ENCODE peak calls at places on chromosomes 12 and 14, in eight cellular contexts. F is fibroblast of lung; J is CD8-positive, alpha-beta T cell; M is cardiac muscle cell; X is vagina; Q is SJSA1; G is right cardiac atrium; U is IMR-90. O is an unnamed sample. For H3K9me3, the result is how much of the 10 kb centered on the place peaks cover.

GRCh38 chr12:54455760-54456469 is 17.5 kb downstream of the GTSF1 start:
- DNase-seq in F (no peak), J (no peak), M (peak), X (no peak), Q (no peak), G (no peak), U (no peak), O (no peak)

GRCh38 chr12:53241623-53242412 is 9.8 kb upstream of the RARG start:
- DNase-seq in F (no peak), J (no peak), M (no peak), X (no peak), Q (no peak), G (no peak), U (no peak), O (no peak)

GRCh38 chr14:34425095-34425851 is 36.8 kb downstream of the SPTSSA start:
- DNase-seq in F (no peak), J (no peak), M (no peak), X (no peak), Q (no peak), G (no peak), U (no peak), O (no peak)

GRCh38 chr14:62988967-62989366 is 56.3 kb downstream of the KCNH5 start:
- DNase-seq in F (peak), J (no peak), M (peak), X (no peak), Q (no peak), G (no peak), U (peak), O (no peak)

GRCh38 chr12:3046441-3047200 is 30.6 kb upstream of the TSPAN9 start:
- DNase-seq in F (peak), J (no peak), M (peak), X (no peak), Q (no peak), G (peak), U (no peak), O (no peak)

GRCh38 chr14:37122919-37123639 is 49.3 kb downstream of the SLC25A21 start:
- DNase-seq in F (no peak), J (no peak), M (no peak), X (no peak), Q (peak), G (no peak), U (no peak), O (no peak)

GRCh38 chr14:60002819-60003492 is 83.0 kb downstream of the LRRC9 start:
- DNase-seq in F (no peak), J (no peak), M (no peak), X (no peak), Q (no peak), G (peak), U (no peak), O (no peak)

GRCh38 chr12:57632369-57632897 is 568 bp downstream of the B4GALNT1 start:
- DNase-seq in F (no peak), J (no peak), M (no peak), X (no peak), Q (no peak), G (peak), U (no peak), O (no peak)

GRCh38 chr12:110694330-110694891 is 5.5 kb upstream of the HVCN1 start:
- DNase-seq in F (no peak), J (no peak), M (peak), X (no peak), Q (no peak), G (peak), U (no peak), O (peak)

GRCh38 chr12:67752226-67752732 is 103.7 kb downstream of the DYRK2 start:
- DNase-seq in F (no peak), J (no peak), M (no peak), X (no peak), Q (peak), G (no peak), U (peak), O (no peak)

GRCh38 chr12:62779488-62779887 is 155.5 kb downstream of the PPM1H start:
- DNase-seq in F (no peak), J (no peak), M (no peak), X (no peak), Q (no peak), G (no peak), U (no peak), O (no peak)

GRCh38 chr12:2082321-2082720 is 29.5 kb downstream of the CACNA1C start:
- DNase-seq in F (no peak), J (no peak), M (no peak), X (no peak), Q (no peak), G (no peak), U (no peak), O (peak)

GRCh38 chr12:81295286-81295685 is 217.4 kb downstream of the ACSS3 start:
- DNase-seq in F (no peak), J (no peak), M (no peak), X (no peak), Q (no peak), G (no peak), U (no peak), O (no peak)

GRCh38 chr14:50087350-50088116 is 28.8 kb downstream of the VCPKMT start:
- DNase-seq in F (no peak), J (no peak), M (no peak), X (no peak), Q (no peak), G (no peak), U (no peak), O (no peak)

GRCh38 chr14:99345472-99345871 is 73.5 kb upstream of the BCL11B start:
- DNase-seq in F (no peak), J (no peak), M (no peak), X (no peak), Q (no peak), G (no peak), U (no peak), O (no peak)

GRCh38 chr12:103326190-103326589 is 169.6 kb downstream of the C12orf42 start:
- DNase-seq in F (no peak), J (no peak), M (no peak), X (no peak), Q (peak), G (no peak), U (no peak), O (no peak)

GRCh38 chr14:62206456-62206855 is 444.2 kb downstream of the SNAPC1 start:
- DNase-seq in F (peak), J (no peak), M (peak), X (no peak), Q (no peak), G (no peak), U (peak), O (no peak)

GRCh38 chr12:119177724-119178380 is 879 bp upstream of the HSPB8 start:
- DNase-seq in F (no peak), J (no peak), M (no peak), X (no peak), Q (no peak), G (no peak), U (no peak), O (no peak)

GRCh38 chr12:119175115-119175514 is 3.6 kb upstream of the HSPB8 start:
- DNase-seq in F (no peak), J (no peak), M (no peak), X (no peak), Q (no peak), G (no peak), U (no peak), O (no peak)

GRCh38 chr12:119177056-119177325 is 1.7 kb upstream of the HSPB8 start:
- DNase-seq in F (no peak), J (no peak), M (no peak), X (no peak), Q (no peak), G (no peak), U (no peak), O (no peak)

GRCh38 chr12:119178544-119179334 is at the start of gene HSPB8:
- DNase-seq in F (peak), J (no peak), M (peak), X (no peak), Q (peak), G (peak), U (peak), O (peak)

GRCh38 chr12:119176267-119177055 is 2.3 kb upstream of the HSPB8 start:
- DNase-seq in F (peak), J (no peak), M (peak), X (no peak), Q (peak), G (peak), U (peak), O (peak)
- H3K4me3 ChIP-seq in F (no peak), J (no peak), M (no peak), X (peak), Q (peak), G (peak), U (peak), O (peak)

GRCh38 chr12:48472259-48472658 is at the start of gene ANP32D:
- DNase-seq in F (no peak), J (no peak), M (no peak), X (no peak), Q (no peak), G (no peak), U (no peak), O (no peak)
- H3K9me3 ChIP-seq in F (under half), J (under half), M (under half), X (under half), Q (under half), G (under half), U (under half), O (half or more)

GRCh38 chr12:106997916-106998315 is 11.0 kb upstream of the MTERF2 start:
- DNase-seq in F (no peak), J (no peak), M (no peak), X (no peak), Q (no peak), G (no peak), U (no peak), O (no peak)

GRCh38 chr12:106994579-106995220 is 7.8 kb upstream of the MTERF2 start:
- DNase-seq in F (peak), J (no peak), M (peak), X (no peak), Q (peak), G (no peak), U (peak), O (no peak)

GRCh38 chr12:106999444-106999843 is 12.5 kb upstream of the MTERF2 start:
- DNase-seq in F (no peak), J (no peak), M (no peak), X (no peak), Q (no peak), G (no peak), U (no peak), O (no peak)
- H3K4me3 ChIP-seq in F (no peak), J (no peak), M (no peak), X (no peak), Q (no peak), G (no peak), U (no peak), O (no peak)

DNA sequence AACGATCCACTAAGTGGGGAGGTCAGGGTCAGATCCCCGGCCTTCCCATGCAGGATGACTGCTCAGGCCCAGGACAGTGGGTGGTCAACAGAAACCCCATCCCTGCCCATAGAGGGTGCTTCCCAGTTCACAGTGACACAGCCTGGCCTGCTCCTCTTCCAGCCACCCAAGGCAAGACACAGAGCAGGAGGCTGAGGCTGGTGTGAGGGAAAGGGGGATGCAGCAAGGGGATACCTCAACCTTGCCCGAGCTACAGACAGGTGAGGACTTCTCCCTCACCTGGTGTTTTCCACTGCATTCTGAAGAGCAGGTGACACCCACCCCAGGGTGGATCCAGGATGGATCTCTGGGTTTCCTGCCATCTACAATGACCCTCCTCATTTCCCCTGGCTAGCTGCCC is 106.7 kb downstream of the KIF26A start:
- DNase-seq in F (no peak), J (peak), M (no peak), X (no peak), Q (no peak), G (no peak), U (no peak), O (no peak)
- H3K9me3 ChIP-seq in F (under half), J (under half), M (under half), X (under half), Q (under half), G (under half), U (half or more), O (under half)

DNA sequence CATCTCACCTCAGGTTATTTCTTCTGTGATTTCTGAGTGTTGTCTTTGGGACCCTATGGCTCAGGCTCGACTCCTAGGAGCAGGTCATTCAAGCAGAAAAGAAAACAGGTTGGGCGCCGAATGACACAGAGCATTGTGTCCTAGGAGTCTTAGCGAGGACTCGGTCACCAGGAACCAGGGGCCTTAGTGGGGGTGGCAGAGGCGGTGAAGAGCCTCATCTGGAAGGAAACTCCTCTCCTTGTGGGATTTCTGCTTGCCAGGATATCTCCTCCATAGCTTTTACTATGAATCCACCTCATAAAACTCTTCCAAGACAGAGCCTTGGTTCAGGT is 630 bp downstream of the PLEKHH1 start:
- DNase-seq in F (no peak), J (no peak), M (no peak), X (no peak), Q (no peak), G (no peak), U (no peak), O (no peak)
- H3K4me3 ChIP-seq in F (peak), J (peak), M (peak), X (peak), Q (no peak), G (peak), U (peak), O (peak)

DNA sequence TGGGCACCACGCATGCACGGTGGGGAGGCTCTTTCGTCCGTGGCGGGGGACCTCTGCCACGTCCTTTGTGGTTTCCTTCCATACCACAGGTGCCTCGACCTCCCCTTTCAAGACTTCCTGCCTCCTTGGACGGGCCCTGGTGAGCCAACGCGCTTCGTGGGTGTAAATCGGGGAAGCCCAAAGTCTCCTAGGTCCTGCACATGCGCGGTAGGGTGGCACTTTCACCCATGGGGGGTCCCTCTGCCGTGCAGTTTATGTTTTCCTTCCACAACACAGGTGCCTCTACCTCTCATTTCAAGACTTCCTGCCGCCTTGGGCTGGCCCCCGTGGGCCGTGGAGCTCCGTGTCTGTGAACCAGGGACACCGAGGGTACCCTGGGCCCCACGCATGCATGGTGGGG is 349.7 kb downstream of the ALG10 start:
- DNase-seq in F (no peak), J (no peak), M (no peak), X (no peak), Q (no peak), G (no peak), U (no peak), O (no peak)
- H3K9me3 ChIP-seq in F (under half), J (under half), M (under half), X (under half), Q (under half), G (under half), U (under half), O (under half)

GRCh38 chr14:85336257-85336656 is 193.7 kb upstream of the FLRT2 start:
- DNase-seq in F (no peak), J (no peak), M (no peak), X (no peak), Q (no peak), G (no peak), U (no peak), O (no peak)

GRCh38 chr14:85336817-85337216 is 193.1 kb upstream of the FLRT2 start:
- DNase-seq in F (no peak), J (no peak), M (peak), X (no peak), Q (no peak), G (no peak), U (no peak), O (no peak)

GRCh38 chr14:85334316-85334715 is 195.6 kb upstream of the FLRT2 start:
- DNase-seq in F (no peak), J (no peak), M (peak), X (no peak), Q (no peak), G (no peak), U (no peak), O (no peak)

GRCh38 chr14:85333313-85333712 is 196.6 kb upstream of the FLRT2 start:
- DNase-seq in F (peak), J (no peak), M (peak), X (no peak), Q (peak), G (no peak), U (peak), O (no peak)

DNA sequence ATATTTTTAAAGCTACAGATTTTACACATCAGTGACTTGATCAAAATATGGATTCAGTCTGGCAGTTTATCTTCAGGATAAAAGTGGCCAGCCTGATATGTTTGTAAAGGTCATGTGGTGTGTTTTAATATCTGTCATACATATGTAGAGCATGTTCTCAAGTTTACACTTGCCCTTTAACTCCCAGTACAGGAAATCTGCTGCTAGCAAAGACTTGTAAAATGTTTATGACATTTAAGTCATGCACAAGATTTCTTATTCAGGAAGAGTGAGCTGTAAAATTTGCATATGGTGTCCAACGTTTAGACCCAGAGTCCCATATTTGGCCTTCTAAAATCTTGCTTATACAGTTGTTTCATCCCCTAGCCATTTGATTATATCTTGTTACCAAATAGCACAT is 197.5 kb upstream of the FLRT2 start:
- DNase-seq in F (no peak), J (no peak), M (no peak), X (no peak), Q (no peak), G (no peak), U (no peak), O (no peak)
- H3K4me3 ChIP-seq in F (no peak), J (no peak), M (no peak), X (no peak), Q (no peak), G (no peak), U (no peak), O (no peak)

DNA sequence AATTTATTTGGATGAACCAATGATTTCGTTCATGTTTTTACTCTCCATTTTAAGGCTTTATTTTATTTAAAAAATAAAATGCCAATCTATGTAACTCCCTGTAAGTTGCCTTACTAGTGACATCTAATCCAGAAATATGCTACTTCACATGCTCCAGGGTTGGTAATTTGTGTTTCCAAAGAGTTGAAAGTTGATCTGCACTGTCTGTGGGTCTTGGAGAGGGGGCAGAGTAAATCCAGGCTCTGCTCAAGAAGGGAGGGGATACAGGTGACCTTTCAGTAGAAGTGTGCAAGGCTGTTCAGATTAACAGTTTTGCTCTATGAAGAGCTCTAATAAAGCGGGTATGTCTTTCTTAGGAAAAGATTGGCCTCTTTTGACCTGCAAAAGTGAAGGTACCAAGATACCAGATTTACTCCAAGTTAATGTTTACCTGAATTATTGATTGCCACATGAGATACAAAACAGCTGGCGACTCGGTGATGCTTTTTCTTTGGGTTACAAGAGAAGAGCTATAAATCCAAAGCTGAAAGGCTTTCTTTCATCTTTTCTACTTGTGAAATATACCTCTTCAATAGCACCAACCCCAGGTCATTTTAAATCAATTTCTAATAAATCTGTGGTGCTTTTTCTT is 75.6 kb upstream of the FLRT2 start:
- DNase-seq in F (no peak), J (no peak), M (no peak), X (no peak), Q (no peak), G (no peak), U (no peak), O (no peak)
- H3K9me3 ChIP-seq in F (under half), J (under half), M (under half), X (under half), Q (under half), G (under half), U (under half), O (under half)

DNA sequence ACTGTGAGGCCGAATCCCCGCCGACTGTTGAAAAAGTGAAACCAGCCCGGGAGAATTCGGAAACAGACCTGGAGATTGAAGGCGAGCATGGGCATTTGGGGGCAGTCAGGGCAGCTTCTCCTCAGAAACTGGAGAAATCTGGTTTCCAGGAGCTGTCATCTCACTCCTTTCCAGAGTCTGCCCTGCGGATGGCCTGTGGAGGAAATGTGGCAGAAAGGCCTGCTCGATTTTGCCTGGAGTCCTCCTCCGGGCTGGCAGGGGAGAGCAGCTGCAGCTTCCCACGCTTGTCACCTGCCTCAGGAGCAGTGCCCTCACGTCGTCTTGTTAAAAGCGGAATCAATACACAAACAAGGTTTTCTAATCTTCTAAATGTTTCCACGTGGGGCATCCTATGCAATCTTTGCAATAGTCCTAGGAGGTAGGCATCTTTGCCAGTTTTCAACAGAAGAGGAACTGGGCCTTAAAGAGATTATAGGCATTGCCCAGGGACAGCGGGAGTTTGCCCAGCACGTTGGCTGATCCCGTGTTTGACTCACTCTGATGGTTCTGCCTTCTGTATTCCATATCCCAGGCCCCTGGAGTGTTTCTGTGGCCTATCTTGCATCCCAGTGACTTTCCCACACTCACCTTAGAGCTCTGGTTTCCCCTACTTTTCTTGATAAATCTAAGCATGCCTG is 2.3 kb downstream of the LRRC74A start:
- DNase-seq in F (no peak), J (no peak), M (peak), X (no peak), Q (no peak), G (no peak), U (no peak), O (no peak)
- H3K4me3 ChIP-seq in F (peak), J (no peak), M (no peak), X (peak), Q (no peak), G (peak), U (no peak), O (peak)